ENCODE peak calls at places on chromosomes 7 and 10, in five cellular contexts. G, K, J, Y and T are unnamed samples.

GRCh38 chr10:16952010-16952550 is 134.9 kb upstream of the RSU1 start:
- DNase-seq in G (no peak), Y (no peak), J (no peak), K (no peak), T (no peak)

GRCh38 chr10:114337510-114338462 is 66.5 kb downstream of the AFAP1L2 start:
- DNase-seq in J (no peak), K (no peak), Y (no peak), G (no peak), T (peak)

GRCh38 chr10:87053121-87053520 is 33.0 kb downstream of the FAM25A start:
- DNase-seq in K (no peak), J (no peak), Y (no peak), G (peak), T (peak)

GRCh38 chr10:99784025-99784730 is 1.7 kb downstream of the ABCC2 start:
- DNase-seq in J (peak), G (no peak), Y (no peak), K (no peak), T (peak)

GRCh38 chr10:126722726-126723125 is 52.2 kb upstream of the C10orf90 start:
- DNase-seq in K (no peak), G (no peak), J (no peak), Y (no peak), T (no peak)

GRCh38 chr10:131085586-131085860 is 226.0 kb downstream of the TCERG1L start:
- DNase-seq in G (no peak), J (no peak), K (no peak), Y (no peak), T (no peak)

GRCh38 chr7:26365077-26365896 is 73.6 kb downstream of the SNX10 start:
- DNase-seq in Y (peak), J (peak), K (peak), G (peak), T (peak)

GRCh38 chr10:112082134-112082533 is 101.4 kb downstream of the GPAM start:
- DNase-seq in K (no peak), G (peak), Y (no peak), J (no peak), T (peak)

GRCh38 chr7:7428806-7429205 is 106.9 kb downstream of the COL28A1 start:
- DNase-seq in G (no peak), K (no peak), J (peak), Y (no peak), T (peak)

GRCh38 chr10:96352027-96352426 is 6.8 kb downstream of the OPALIN start:
- DNase-seq in K (no peak), G (no peak), J (no peak), Y (no peak), T (no peak)

GRCh38 chr7:36312064-36312914 is 77.4 kb upstream of the ANLN start:
- DNase-seq in G (no peak), Y (no peak), J (no peak), K (no peak), T (no peak)

GRCh38 chr10:86077871-86078638 is 288.5 kb downstream of the GRID1 start:
- DNase-seq in K (no peak), Y (no peak), G (no peak), J (no peak), T (no peak)

GRCh38 chr10:100744980-100745881 is at the start of gene PAX2:
- DNase-seq in K (no peak), G (peak), Y (no peak), J (no peak), T (no peak)

GRCh38 chr10:110007171-110007700 is 548 bp upstream of the ADD3 start:
- DNase-seq in K (no peak), Y (peak), J (peak), G (no peak), T (no peak)

GRCh38 chr10:92886334-92886961 is 38.1 kb downstream of the EXOC6 start:
- DNase-seq in Y (no peak), K (no peak), G (no peak), J (no peak), T (no peak)

GRCh38 chr10:26556756-26557640 is 118.9 kb downstream of the APBB1IP start:
- DNase-seq in G (peak), K (peak), J (peak), Y (peak), T (peak)

GRCh38 chr10:130740788-130741785 is 570.4 kb downstream of the TCERG1L start:
- DNase-seq in G (no peak), J (no peak), Y (no peak), K (no peak), T (no peak)

GRCh38 chr10:125871341-125871740 is 9.8 kb downstream of the DHX32 start:
- DNase-seq in J (no peak), Y (no peak), K (no peak), G (no peak), T (peak)